ENCODE peak calls at places on chromosomes 1 and 21, in six cellular contexts. One of them, this sample, is unnamed.

GRCh38 chr1:41784516-41785279 is 134.0 kb downstream of the HIVEP3 start:
- DNase-seq in CD8-positive, alpha-beta T cell: no peak
- DNase-seq in fibroblast of mammary gland: peak; percentile 57
- DNase-seq in colonic mucosa: no peak
- DNase-seq in IMR-90: no peak
- DNase-seq in A549: no peak
- DNase-seq in this sample: no peak

GRCh38 chr1:236045771-236046170 is 19.1 kb downstream of the NID1 start:
- DNase-seq in CD8-positive, alpha-beta T cell: no peak
- DNase-seq in fibroblast of mammary gland: no peak
- DNase-seq in colonic mucosa: no peak
- DNase-seq in IMR-90: no peak
- DNase-seq in A549: no peak
- DNase-seq in this sample: no peak

GRCh38 chr1:111571987-111572386 is 47.6 kb upstream of the RAP1A start:
- DNase-seq in CD8-positive, alpha-beta T cell: no peak
- DNase-seq in fibroblast of mammary gland: peak; percentile 80
- DNase-seq in colonic mucosa: no peak
- DNase-seq in IMR-90: peak; percentile 77
- DNase-seq in A549: no peak
- DNase-seq in this sample: no peak

GRCh38 chr1:201766117-201766863 is 62.7 kb upstream of the IPO9 start:
- DNase-seq in CD8-positive, alpha-beta T cell: no peak
- DNase-seq in fibroblast of mammary gland: peak; percentile 99
- DNase-seq in colonic mucosa: no peak
- DNase-seq in IMR-90: peak; percentile 91
- DNase-seq in A549: no peak
- DNase-seq in this sample: no peak

GRCh38 chr1:112449630-112449983 is 53.6 kb downstream of the CTTNBP2NL start:
- DNase-seq in CD8-positive, alpha-beta T cell: no peak
- DNase-seq in fibroblast of mammary gland: no peak
- DNase-seq in colonic mucosa: no peak
- DNase-seq in IMR-90: no peak
- DNase-seq in A549: no peak
- DNase-seq in this sample: no peak

GRCh38 chr1:100147875-100148274 is 14.9 kb downstream of the TRMT13 start:
- DNase-seq in CD8-positive, alpha-beta T cell: no peak
- DNase-seq in fibroblast of mammary gland: no peak
- DNase-seq in colonic mucosa: no peak
- DNase-seq in IMR-90: no peak
- DNase-seq in A549: no peak
- DNase-seq in this sample: no peak

GRCh38 chr1:232385221-232385620 is 244.7 kb downstream of the SIPA1L2 start:
- DNase-seq in CD8-positive, alpha-beta T cell: no peak
- DNase-seq in fibroblast of mammary gland: peak; percentile 61
- DNase-seq in colonic mucosa: no peak
- DNase-seq in IMR-90: peak; percentile 83
- DNase-seq in A549: no peak
- DNase-seq in this sample: no peak

GRCh38 chr1:17080085-17080759 is 26.4 kb upstream of the SDHB start:
- DNase-seq in CD8-positive, alpha-beta T cell: no peak
- DNase-seq in fibroblast of mammary gland: no peak
- DNase-seq in colonic mucosa: no peak
- DNase-seq in IMR-90: no peak
- DNase-seq in A549: no peak
- DNase-seq in this sample: no peak

GRCh38 chr1:63813829-63814277 is 40.0 kb downstream of the ROR1 start:
- DNase-seq in CD8-positive, alpha-beta T cell: no peak
- DNase-seq in fibroblast of mammary gland: peak; percentile 87
- DNase-seq in colonic mucosa: no peak
- DNase-seq in IMR-90: peak; percentile 70
- DNase-seq in A549: no peak
- DNase-seq in this sample: no peak

GRCh38 chr1:31144442-31144841 is 78.9 kb upstream of the PUM1 start:
- DNase-seq in CD8-positive, alpha-beta T cell: no peak
- DNase-seq in fibroblast of mammary gland: no peak
- DNase-seq in colonic mucosa: no peak
- DNase-seq in IMR-90: no peak
- DNase-seq in A549: no peak
- DNase-seq in this sample: no peak

GRCh38 chr1:223708651-223709268 is 3.6 kb upstream of the CAPN2 start:
- DNase-seq in CD8-positive, alpha-beta T cell: no peak
- DNase-seq in fibroblast of mammary gland: no peak
- DNase-seq in colonic mucosa: no peak
- DNase-seq in IMR-90: no peak
- DNase-seq in A549: no peak
- DNase-seq in this sample: no peak

GRCh38 chr1:178690496-178690895 is 34.5 kb upstream of the RALGPS2 start:
- DNase-seq in CD8-positive, alpha-beta T cell: no peak
- DNase-seq in fibroblast of mammary gland: no peak
- DNase-seq in colonic mucosa: no peak
- DNase-seq in IMR-90: no peak
- DNase-seq in A549: no peak
- DNase-seq in this sample: no peak

GRCh38 chr1:242239394-242239793 is 240.5 kb upstream of the MAP1LC3C start:
- DNase-seq in CD8-positive, alpha-beta T cell: no peak
- DNase-seq in fibroblast of mammary gland: no peak
- DNase-seq in colonic mucosa: no peak
- DNase-seq in IMR-90: no peak
- DNase-seq in A549: peak; percentile 18
- DNase-seq in this sample: no peak

GRCh38 chr1:3774503-3775247 is 2.1 kb downstream of the SMIM1 start:
- DNase-seq in CD8-positive, alpha-beta T cell: no peak
- DNase-seq in fibroblast of mammary gland: no peak
- DNase-seq in colonic mucosa: no peak
- DNase-seq in IMR-90: no peak
- DNase-seq in A549: no peak
- DNase-seq in this sample: no peak

GRCh38 chr1:242240061-242240460 is 241.2 kb upstream of the MAP1LC3C start:
- DNase-seq in CD8-positive, alpha-beta T cell: no peak
- DNase-seq in fibroblast of mammary gland: no peak
- DNase-seq in colonic mucosa: no peak
- DNase-seq in IMR-90: no peak
- DNase-seq in A549: peak; percentile 13
- DNase-seq in this sample: no peak

GRCh38 chr21:26641062-26641461 is 68.0 kb upstream of the CYYR1 start:
- DNase-seq in CD8-positive, alpha-beta T cell: no peak
- DNase-seq in fibroblast of mammary gland: no peak
- DNase-seq in colonic mucosa: no peak
- DNase-seq in IMR-90: no peak
- DNase-seq in A549: no peak
- DNase-seq in this sample: no peak

GRCh38 chr1:32470991-32471694 is 6.3 kb downstream of the ZBTB8B start:
- DNase-seq in CD8-positive, alpha-beta T cell: no peak
- DNase-seq in fibroblast of mammary gland: no peak
- DNase-seq in colonic mucosa: no peak
- DNase-seq in IMR-90: no peak
- DNase-seq in A549: no peak
- DNase-seq in this sample: no peak

GRCh38 chr1:162857850-162858249 is 3.1 kb downstream of the CCDC190 start:
- DNase-seq in CD8-positive, alpha-beta T cell: no peak
- DNase-seq in fibroblast of mammary gland: peak; percentile 68
- DNase-seq in colonic mucosa: no peak
- DNase-seq in IMR-90: peak; percentile 49
- DNase-seq in A549: no peak
- DNase-seq in this sample: no peak

GRCh38 chr1:22039594-22040347 is 12.7 kb upstream of the CDC42 start:
- DNase-seq in CD8-positive, alpha-beta T cell: peak; percentile 87
- DNase-seq in fibroblast of mammary gland: peak; percentile 54
- DNase-seq in colonic mucosa: peak; percentile 85
- DNase-seq in IMR-90: peak; percentile 35
- DNase-seq in A549: no peak
- DNase-seq in this sample: no peak

GRCh38 chr1:76053021-76053420 is 21.5 kb upstream of the ST6GALNAC3 start:
- DNase-seq in CD8-positive, alpha-beta T cell: no peak
- DNase-seq in fibroblast of mammary gland: peak; percentile 10
- DNase-seq in colonic mucosa: no peak
- DNase-seq in IMR-90: no peak
- DNase-seq in A549: no peak
- DNase-seq in this sample: no peak

GRCh38 chr1:9746211-9746610 is 77.6 kb downstream of the CLSTN1 start:
- DNase-seq in CD8-positive, alpha-beta T cell: no peak
- DNase-seq in fibroblast of mammary gland: peak; percentile 39
- DNase-seq in colonic mucosa: no peak
- DNase-seq in IMR-90: no peak
- DNase-seq in A549: no peak
- DNase-seq in this sample: no peak

GRCh38 chr1:21801100-21801499 is 11.0 kb upstream of the LDLRAD2 start:
- DNase-seq in CD8-positive, alpha-beta T cell: no peak
- DNase-seq in fibroblast of mammary gland: peak; percentile 66
- DNase-seq in colonic mucosa: no peak
- DNase-seq in IMR-90: peak; percentile 71
- DNase-seq in A549: no peak
- DNase-seq in this sample: peak; percentile 48

GRCh38 chr1:91711504-91712247 is 174.3 kb downstream of the TGFBR3 start:
- DNase-seq in CD8-positive, alpha-beta T cell: no peak
- DNase-seq in fibroblast of mammary gland: no peak
- DNase-seq in colonic mucosa: no peak
- DNase-seq in IMR-90: no peak
- DNase-seq in A549: no peak
- DNase-seq in this sample: no peak
- H3K4me3 ChIP-seq in CD8-positive, alpha-beta T cell: no peak overlapping the region
- H3K4me3 ChIP-seq in fibroblast of mammary gland: no peak overlapping the region
- H3K4me3 ChIP-seq in colonic mucosa: no peak overlapping the region
- H3K4me3 ChIP-seq in IMR-90: no peak overlapping the region
- H3K4me3 ChIP-seq in A549: no peak overlapping the region
- H3K4me3 ChIP-seq in this sample: no peak overlapping the region

GRCh38 chr1:209751627-209752231 is 4.1 kb upstream of the TRAF3IP3 start:
- DNase-seq in CD8-positive, alpha-beta T cell: no peak
- DNase-seq in fibroblast of mammary gland: no peak
- DNase-seq in colonic mucosa: no peak
- DNase-seq in IMR-90: no peak
- DNase-seq in A549: no peak
- DNase-seq in this sample: no peak
- H3K4me3 ChIP-seq in CD8-positive, alpha-beta T cell: peak overlapping the region; percentile 22
- H3K4me3 ChIP-seq in fibroblast of mammary gland: no peak overlapping the region
- H3K4me3 ChIP-seq in colonic mucosa: no peak overlapping the region
- H3K4me3 ChIP-seq in IMR-90: no peak overlapping the region
- H3K4me3 ChIP-seq in A549: no peak overlapping the region
- H3K4me3 ChIP-seq in this sample: no peak overlapping the region

GRCh38 chr21:45076245-45076661 is 1.9 kb downstream of the ADARB1 start:
- DNase-seq in CD8-positive, alpha-beta T cell: no peak
- DNase-seq in fibroblast of mammary gland: no peak
- DNase-seq in colonic mucosa: no peak
- DNase-seq in IMR-90: peak; percentile 68
- DNase-seq in A549: no peak
- DNase-seq in this sample: no peak
- H3K4me3 ChIP-seq in CD8-positive, alpha-beta T cell: no peak overlapping the region
- H3K4me3 ChIP-seq in fibroblast of mammary gland: no peak overlapping the region
- H3K4me3 ChIP-seq in colonic mucosa: no peak overlapping the region
- H3K4me3 ChIP-seq in IMR-90: peak overlapping the region; percentile 100
- H3K4me3 ChIP-seq in A549: no peak overlapping the region
- H3K4me3 ChIP-seq in this sample: peak overlapping the region; percentile 53

GRCh38 chr1:154896811-154897286 is 26.8 kb upstream of the KCNN3 start:
- DNase-seq in CD8-positive, alpha-beta T cell: no peak
- DNase-seq in fibroblast of mammary gland: no peak
- DNase-seq in colonic mucosa: no peak
- DNase-seq in IMR-90: no peak
- DNase-seq in A549: no peak
- DNase-seq in this sample: no peak

GRCh38 chr1:154891452-154891851 is 21.4 kb upstream of the KCNN3 start:
- DNase-seq in CD8-positive, alpha-beta T cell: no peak
- DNase-seq in fibroblast of mammary gland: no peak
- DNase-seq in colonic mucosa: no peak
- DNase-seq in IMR-90: no peak
- DNase-seq in A549: no peak
- DNase-seq in this sample: no peak

GRCh38 chr1:154899041-154899440 is 29.0 kb upstream of the KCNN3 start:
- DNase-seq in CD8-positive, alpha-beta T cell: no peak
- DNase-seq in fibroblast of mammary gland: no peak
- DNase-seq in colonic mucosa: no peak
- DNase-seq in IMR-90: no peak
- DNase-seq in A549: no peak
- DNase-seq in this sample: no peak

DNA sequence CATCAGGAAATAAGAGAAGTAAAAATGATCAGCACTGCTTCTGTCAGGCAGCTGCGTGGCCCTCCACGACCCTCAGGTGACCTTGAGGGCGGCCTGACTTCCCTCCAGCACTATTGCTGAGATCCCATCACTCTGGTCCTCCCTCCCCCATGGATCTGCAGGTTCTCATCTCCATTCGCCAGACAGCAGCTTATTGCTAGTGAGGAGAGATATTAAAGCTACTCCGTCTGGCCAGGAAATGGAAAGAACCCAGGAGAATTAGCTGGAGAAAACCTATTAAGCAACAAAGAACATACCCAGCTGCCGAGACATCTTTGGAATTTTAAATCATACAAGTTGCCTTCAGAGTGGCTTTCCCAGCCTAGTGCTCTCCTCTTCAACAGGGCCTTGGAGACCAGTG is 25.7 kb upstream of the KCNN3 start:
- DNase-seq in CD8-positive, alpha-beta T cell: no peak
- DNase-seq in fibroblast of mammary gland: no peak
- DNase-seq in colonic mucosa: no peak
- DNase-seq in IMR-90: no peak
- DNase-seq in A549: no peak
- DNase-seq in this sample: no peak
- H3K4me3 ChIP-seq in CD8-positive, alpha-beta T cell: no peak overlapping the region
- H3K4me3 ChIP-seq in fibroblast of mammary gland: no peak overlapping the region
- H3K4me3 ChIP-seq in colonic mucosa: no peak overlapping the region
- H3K4me3 ChIP-seq in IMR-90: no peak overlapping the region
- H3K4me3 ChIP-seq in A549: no peak overlapping the region
- H3K4me3 ChIP-seq in this sample: no peak overlapping the region

GRCh38 chr1:156122086-156122485 is 7.6 kb downstream of the LMNA start:
- DNase-seq in CD8-positive, alpha-beta T cell: no peak
- DNase-seq in fibroblast of mammary gland: no peak
- DNase-seq in colonic mucosa: no peak
- DNase-seq in IMR-90: no peak
- DNase-seq in A549: no peak
- DNase-seq in this sample: no peak
- H3K4me3 ChIP-seq in CD8-positive, alpha-beta T cell: no peak overlapping the region
- H3K4me3 ChIP-seq in fibroblast of mammary gland: peak overlapping the region; percentile 99
- H3K4me3 ChIP-seq in colonic mucosa: peak overlapping the region; percentile 12
- H3K4me3 ChIP-seq in IMR-90: no peak overlapping the region
- H3K4me3 ChIP-seq in A549: peak overlapping the region; percentile 28
- H3K4me3 ChIP-seq in this sample: peak overlapping the region; percentile 58